ENCODE peak calls at places on chromosomes 16 and 17, in seven cellular contexts. One of them, this sample, is unnamed.

GRCh38 chr16:58636474-58636873 is 6.8 kb upstream of the CNOT1 start:
- DNase-seq in NCI-H1092 treated with DMSO at 0.1 percent for 48 hours: no peak
- DNase-seq in NB4: no peak
- DNase-seq in H54: no peak
- DNase-seq in NCI-H524: no peak
- DNase-seq in activated CD4-positive, CD25-positive, alpha-beta regulatory T cell treated with anti-CD3 and anti-CD28 coated beads, Interleukin-2, amount 50 U/mL, for 16 hours: no peak
- DNase-seq in endothelial cell: no peak
- DNase-seq in this sample: no peak

GRCh38 chr17:16352303-16352837 is 899 bp downstream of the CENPV start:
- DNase-seq in NCI-H1092 treated with DMSO at 0.1 percent for 48 hours: peak; percentile 84
- DNase-seq in NB4: peak; percentile 68
- DNase-seq in H54: no peak
- DNase-seq in NCI-H524: peak; percentile 54
- DNase-seq in activated CD4-positive, CD25-positive, alpha-beta regulatory T cell treated with anti-CD3 and anti-CD28 coated beads, Interleukin-2, amount 50 U/mL, for 16 hours: no peak
- DNase-seq in endothelial cell: peak; percentile 49
- DNase-seq in this sample: peak; percentile 70

GRCh38 chr16:1917665-1918111 is 527 bp downstream of the HS3ST6 start:
- DNase-seq in NCI-H1092 treated with DMSO at 0.1 percent for 48 hours: no peak
- DNase-seq in NB4: no peak
- DNase-seq in H54: no peak
- DNase-seq in NCI-H524: no peak
- DNase-seq in activated CD4-positive, CD25-positive, alpha-beta regulatory T cell treated with anti-CD3 and anti-CD28 coated beads, Interleukin-2, amount 50 U/mL, for 16 hours: no peak
- DNase-seq in endothelial cell: no peak
- DNase-seq in this sample: peak; percentile 42

GRCh38 chr17:39239640-39240314 is 14.0 kb upstream of the STAC2 start:
- DNase-seq in NCI-H1092 treated with DMSO at 0.1 percent for 48 hours: peak; percentile 54
- DNase-seq in NB4: peak; percentile 53
- DNase-seq in H54: no peak
- DNase-seq in NCI-H524: peak; percentile 27
- DNase-seq in activated CD4-positive, CD25-positive, alpha-beta regulatory T cell treated with anti-CD3 and anti-CD28 coated beads, Interleukin-2, amount 50 U/mL, for 16 hours: peak; percentile 28
- DNase-seq in endothelial cell: peak; percentile 71
- DNase-seq in this sample: peak; percentile 88

GRCh38 chr17:50199651-50200446 is 1.6 kb downstream of the COL1A1 start:
- DNase-seq in NCI-H1092 treated with DMSO at 0.1 percent for 48 hours: no peak
- DNase-seq in NB4: peak; percentile 66
- DNase-seq in H54: peak; percentile 96
- DNase-seq in NCI-H524: peak; percentile 60
- DNase-seq in activated CD4-positive, CD25-positive, alpha-beta regulatory T cell treated with anti-CD3 and anti-CD28 coated beads, Interleukin-2, amount 50 U/mL, for 16 hours: peak; percentile 23
- DNase-seq in endothelial cell: peak; percentile 59
- DNase-seq in this sample: peak; percentile 96

GRCh38 chr17:41835800-41836549 is at the start of gene NT5C3B:
- DNase-seq in NCI-H1092 treated with DMSO at 0.1 percent for 48 hours: peak; percentile 17
- DNase-seq in NB4: peak; percentile 60
- DNase-seq in H54: peak; percentile 89
- DNase-seq in NCI-H524: peak; percentile 44
- DNase-seq in activated CD4-positive, CD25-positive, alpha-beta regulatory T cell treated with anti-CD3 and anti-CD28 coated beads, Interleukin-2, amount 50 U/mL, for 16 hours: peak; percentile 21
- DNase-seq in endothelial cell: peak; percentile 64
- DNase-seq in this sample: peak; percentile 63

GRCh38 chr17:6449307-6449706 is 5.1 kb downstream of the PIMREG start:
- DNase-seq in NCI-H1092 treated with DMSO at 0.1 percent for 48 hours: no peak
- DNase-seq in NB4: no peak
- DNase-seq in H54: no peak
- DNase-seq in NCI-H524: no peak
- DNase-seq in activated CD4-positive, CD25-positive, alpha-beta regulatory T cell treated with anti-CD3 and anti-CD28 coated beads, Interleukin-2, amount 50 U/mL, for 16 hours: no peak
- DNase-seq in endothelial cell: no peak
- DNase-seq in this sample: no peak

GRCh38 chr17:17402558-17402957 is 74.2 kb upstream of the MED9 start:
- DNase-seq in NCI-H1092 treated with DMSO at 0.1 percent for 48 hours: no peak
- DNase-seq in NB4: no peak
- DNase-seq in H54: peak; percentile 66
- DNase-seq in NCI-H524: no peak
- DNase-seq in activated CD4-positive, CD25-positive, alpha-beta regulatory T cell treated with anti-CD3 and anti-CD28 coated beads, Interleukin-2, amount 50 U/mL, for 16 hours: no peak
- DNase-seq in endothelial cell: no peak
- DNase-seq in this sample: peak; percentile 33

GRCh38 chr16:9503251-9503986 is 412.0 kb downstream of the HAPSTR1 start:
- DNase-seq in NCI-H1092 treated with DMSO at 0.1 percent for 48 hours: no peak
- DNase-seq in NB4: no peak
- DNase-seq in H54: no peak
- DNase-seq in NCI-H524: no peak
- DNase-seq in activated CD4-positive, CD25-positive, alpha-beta regulatory T cell treated with anti-CD3 and anti-CD28 coated beads, Interleukin-2, amount 50 U/mL, for 16 hours: no peak
- DNase-seq in endothelial cell: no peak
- DNase-seq in this sample: peak; percentile 11

GRCh38 chr17:66432996-66433556 is 130.7 kb downstream of the PRKCA start:
- DNase-seq in NCI-H1092 treated with DMSO at 0.1 percent for 48 hours: no peak
- DNase-seq in NB4: peak; percentile 42
- DNase-seq in H54: no peak
- DNase-seq in NCI-H524: no peak
- DNase-seq in activated CD4-positive, CD25-positive, alpha-beta regulatory T cell treated with anti-CD3 and anti-CD28 coated beads, Interleukin-2, amount 50 U/mL, for 16 hours: no peak
- DNase-seq in endothelial cell: no peak
- DNase-seq in this sample: no peak